ENCODE peak calls at places on chromosome 16, in nine cellular contexts. D, T, P, K, N, E, F, C and H are unnamed samples.

GRCh38 chr16:69865701-69866100 is 85.4 kb upstream of the CLEC18A start:
- DNase-seq in D (no peak), T (peak; percentile 32), P (no peak), K (peak; percentile 79), N (no peak), E (peak; percentile 94), F (peak; percentile 96), C (no peak), H (peak; percentile 87)

GRCh38 chr16:81638286-81638945 is 140.7 kb upstream of the PLCG2 start:
- DNase-seq in D (no peak), T (no peak), P (no peak), K (no peak), N (no peak), E (no peak), F (no peak), C (no peak), H (no peak)

GRCh38 chr16:11129378-11129781 is 126.6 kb downstream of the SOCS1 start:
- DNase-seq in D (no peak), T (no peak), P (no peak), K (no peak), N (no peak), E (peak; percentile 61), F (no peak), C (no peak), H (peak; percentile 69)

GRCh38 chr16:69711115-69711740 is 15.1 kb downstream of the NQO1 start:
- DNase-seq in D (no peak), T (peak; percentile 81), P (no peak), K (no peak), N (peak; percentile 54), E (peak; percentile 71), F (peak; percentile 94), C (no peak), H (no peak)

GRCh38 chr16:7171151-7171550 is 161.5 kb upstream of the RBFOX1 start:
- DNase-seq in D (no peak), T (no peak), P (no peak), K (no peak), N (no peak), E (no peak), F (no peak), C (no peak), H (no peak)

GRCh38 chr16:87243383-87243964 is 73.7 kb downstream of the C16orf95 start:
- DNase-seq in D (no peak), T (no peak), P (no peak), K (no peak), N (no peak), E (no peak), F (no peak), C (no peak), H (no peak)

GRCh38 chr16:14092579-14092978 is 21.5 kb downstream of the MRTFB start:
- DNase-seq in D (no peak), T (no peak), P (no peak), K (no peak), N (no peak), E (no peak), F (peak; percentile 25), C (no peak), H (no peak)

GRCh38 chr16:17945080-17945601 is 391.4 kb downstream of the NPIPA8 start:
- DNase-seq in D (no peak), T (no peak), P (no peak), K (peak; percentile 14), N (no peak), E (no peak), F (peak; percentile 17), C (no peak), H (no peak)

GRCh38 chr16:10601444-10602401 is 21.3 kb upstream of the EMP2 start:
- DNase-seq in D (no peak), T (peak; percentile 82), P (no peak), K (no peak), N (peak; percentile 68), E (no peak), F (no peak), C (no peak), H (no peak)

GRCh38 chr16:48311242-48311641 is 63.9 kb upstream of the ABCC11 start:
- DNase-seq in D (no peak), T (no peak), P (no peak), K (no peak), N (no peak), E (no peak), F (no peak), C (no peak), H (no peak)

GRCh38 chr16:75496546-75496945 is 1.3 kb upstream of the CHST6 start:
- DNase-seq in D (no peak), T (no peak), P (no peak), K (no peak), N (no peak), E (peak; percentile 39), F (peak; percentile 67), C (no peak), H (no peak)

GRCh38 chr16:49636608-49637007 is 219.3 kb downstream of the ZNF423 start:
- DNase-seq in D (no peak), T (no peak), P (peak; percentile 11), K (no peak), N (no peak), E (no peak), F (no peak), C (no peak), H (no peak)

GRCh38 chr16:87536795-87537142 is 43.9 kb upstream of the ZCCHC14 start:
- DNase-seq in D (no peak), T (no peak), P (no peak), K (no peak), N (no peak), E (no peak), F (no peak), C (no peak), H (no peak)

GRCh38 chr16:47851026-47851610 is 304.7 kb downstream of the ABCC12 start:
- DNase-seq in D (no peak), T (no peak), P (no peak), K (no peak), N (no peak), E (no peak), F (peak; percentile 10), C (no peak), H (no peak)

GRCh38 chr16:7303014-7303676 is 29.5 kb upstream of the RBFOX1 start:
- DNase-seq in D (peak; percentile 70), T (no peak), P (no peak), K (no peak), N (no peak), E (no peak), F (no peak), C (peak; percentile 19), H (no peak)

GRCh38 chr16:24526701-24527470 is 12.5 kb upstream of the RBBP6 start:
- DNase-seq in D (no peak), T (no peak), P (no peak), K (no peak), N (no peak), E (no peak), F (no peak), C (no peak), H (no peak)

GRCh38 chr16:88921603-88921995 is 55.1 kb upstream of the PABPN1L start:
- DNase-seq in D (no peak), T (no peak), P (no peak), K (no peak), N (no peak), E (no peak), F (no peak), C (no peak), H (no peak)

GRCh38 chr16:59773330-59773729 is 1039.2 kb upstream of the GOT2 start:
- DNase-seq in D (no peak), T (no peak), P (no peak), K (no peak), N (no peak), E (no peak), F (no peak), C (no peak), H (no peak)

GRCh38 chr16:2779151-2779920 is 2.3 kb upstream of the ELOB start:
- DNase-seq in D (no peak), T (no peak), P (peak; percentile 38), K (no peak), N (peak; percentile 38), E (no peak), F (no peak), C (no peak), H (no peak)

GRCh38 chr16:29984137-29984763 is 10.6 kb downstream of the TAOK2 start:
- DNase-seq in D (no peak), T (peak; percentile 57), P (no peak), K (no peak), N (no peak), E (no peak), F (no peak), C (no peak), H (no peak)
- H3K36me3 ChIP-seq in D (peaks cover 74% of the 10 kb centered on the region), T (peaks cover 85% of the 10 kb centered on the region), P (peaks cover 19% of the 10 kb centered on the region), K (peaks cover 100% of the 10 kb centered on the region), N (no peaks in the 10 kb centered on the region), E (peaks cover 73% of the 10 kb centered on the region), F (peaks cover 51% of the 10 kb centered on the region), C (no peaks in the 10 kb centered on the region), H (peaks cover 100% of the 10 kb centered on the region)

GRCh38 chr16:1460602-1461138 is 14.2 kb downstream of the CLCN7 start:
- DNase-seq in D (no peak), T (no peak), P (no peak), K (no peak), N (no peak), E (no peak), F (no peak), C (no peak), H (no peak)
- H3K36me3 ChIP-seq in D (peaks cover 9% of the 10 kb centered on the region), T (peaks cover 52% of the 10 kb centered on the region), P (peaks cover 2% of the 10 kb centered on the region), K (peaks cover 54% of the 10 kb centered on the region), N (no peaks in the 10 kb centered on the region), E (no peaks in the 10 kb centered on the region), F (peaks cover 10% of the 10 kb centered on the region), C (no peaks in the 10 kb centered on the region), H (peaks cover 63% of the 10 kb centered on the region)

DNA sequence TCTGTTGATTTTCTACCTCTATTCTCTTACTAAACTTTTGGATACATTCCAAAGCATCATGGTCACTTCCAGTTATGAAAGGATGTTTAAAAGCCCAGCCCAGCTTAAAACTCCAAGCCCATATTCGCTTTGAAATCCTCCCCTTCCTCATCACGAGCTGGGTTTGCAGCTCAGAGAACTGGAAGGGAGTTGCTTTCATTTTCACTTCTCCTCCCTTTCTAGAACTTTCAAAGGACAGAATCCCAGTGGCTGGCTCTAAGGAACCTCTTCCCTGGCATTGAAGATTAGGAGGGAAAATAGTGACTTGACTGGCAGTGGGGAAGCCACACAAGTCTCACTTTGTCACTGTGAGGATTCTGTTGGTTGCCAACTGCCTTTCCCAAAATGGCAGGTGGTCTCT is 100.1 kb upstream of the DYNLRB2 start:
- DNase-seq in D (no peak), T (no peak), P (no peak), K (no peak), N (no peak), E (no peak), F (no peak), C (no peak), H (no peak)
- H3K36me3 ChIP-seq in D (no peaks in the 10 kb centered on the region), T (no peaks in the 10 kb centered on the region), P (no peaks in the 10 kb centered on the region), K (no peaks in the 10 kb centered on the region), N (no peaks in the 10 kb centered on the region), E (no peaks in the 10 kb centered on the region), F (no peaks in the 10 kb centered on the region), C (no peaks in the 10 kb centered on the region), H (no peaks in the 10 kb centered on the region)

DNA sequence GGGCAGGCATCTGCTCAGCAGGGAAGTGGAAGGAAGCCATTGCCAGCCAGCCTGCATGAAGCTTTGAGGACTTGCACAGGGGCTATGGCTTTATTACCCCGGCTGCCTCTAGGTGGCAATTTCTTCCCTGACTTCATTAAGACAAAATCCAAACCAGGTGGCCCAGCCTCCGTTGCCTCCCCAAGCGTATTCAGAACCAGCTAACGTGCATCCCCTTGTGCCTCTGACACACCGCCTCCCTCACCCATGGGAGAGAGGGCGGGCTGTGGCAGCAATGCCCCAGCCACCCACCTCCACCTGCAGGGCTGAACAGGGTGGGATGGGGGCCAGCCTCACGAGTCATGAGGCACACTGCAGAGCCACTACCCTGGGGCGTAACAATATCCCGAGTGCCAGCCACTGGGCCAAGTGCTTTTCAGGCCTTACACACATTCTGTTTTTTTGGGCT is 6.8 kb downstream of the KIFC3 start:
- DNase-seq in D (peak; percentile 81), T (peak; percentile 60), P (peak; percentile 67), K (peak; percentile 44), N (peak; percentile 67), E (peak; percentile 67), F (peak; percentile 49), C (peak; percentile 53), H (peak; percentile 54)
- H3K36me3 ChIP-seq in D (peaks cover 4% of the 10 kb centered on the region), T (peaks cover 29% of the 10 kb centered on the region), P (peaks cover 3% of the 10 kb centered on the region), K (peaks cover 80% of the 10 kb centered on the region), N (no peaks in the 10 kb centered on the region), E (no peaks in the 10 kb centered on the region), F (peaks cover 21% of the 10 kb centered on the region), C (no peaks in the 10 kb centered on the region), H (peaks cover 32% of the 10 kb centered on the region)